ENCODE peak calls at places on chromosomes 7 and 10, in nine cellular contexts. H is glutamatergic neuron, D is brain microvascular endothelial cell, B is endothelial cell, V is cardiac fibroblast, N is astrocyte, Q is IMR-90, P is left ventricle myocardium inferior, U is WTC11. K is an unnamed sample.

GRCh38 chr7:121286186-121286585 is 42.6 kb upstream of the WNT16 start:
- DNase-seq in H (no peak), D (no peak), B (no peak), V (no peak), N (no peak), Q (no peak), P (no peak), U (no peak), K (no peak)

GRCh38 chr10:95172851-95173250 is 21.2 kb upstream of the ACSM6 start:
- DNase-seq in H (no peak), D (no peak), B (no peak), V (no peak), N (no peak), Q (no peak), P (no peak), U (no peak), K (no peak)

GRCh38 chr10:120012566-120012965 is 120.0 kb downstream of the SEC23IP start:
- DNase-seq in H (no peak), D (no peak), B (no peak), V (no peak), N (peak; percentile 73), Q (peak; percentile 16), P (no peak), U (no peak), K (peak; percentile 34)

GRCh38 chr7:3835102-3835501 is 534.0 kb downstream of the SDK1 start:
- DNase-seq in H (no peak), D (peak; percentile 2), B (no peak), V (no peak), N (peak; percentile 32), Q (no peak), P (no peak), U (no peak), K (no peak)

GRCh38 chr7:124762611-124763143 is 2.9 kb downstream of the GPR37 start:
- DNase-seq in H (no peak), D (no peak), B (no peak), V (no peak), N (no peak), Q (peak; percentile 16), P (no peak), U (no peak), K (no peak)

GRCh38 chr7:29749701-29750321 is 56.5 kb upstream of the WIPF3 start:
- DNase-seq in H (no peak), D (peak; percentile 4), B (no peak), V (no peak), N (no peak), Q (no peak), P (no peak), U (no peak), K (peak; percentile 1)

GRCh38 chr7:100386940-100387339 is 13.7 kb downstream of the PILRA start:
- DNase-seq in H (no peak), D (no peak), B (no peak), V (no peak), N (no peak), Q (no peak), P (no peak), U (no peak), K (no peak)

GRCh38 chr7:36208406-36208805 is 55.4 kb downstream of the EEPD1 start:
- DNase-seq in H (no peak), D (peak; percentile 6), B (no peak), V (no peak), N (no peak), Q (peak; percentile 41), P (no peak), U (no peak), K (peak; percentile 18)

GRCh38 chr10:87603196-87603595 is 56.5 kb upstream of the PAPSS2 start:
- DNase-seq in H (no peak), D (no peak), B (no peak), V (no peak), N (no peak), Q (no peak), P (no peak), U (no peak), K (no peak)

GRCh38 chr10:46527241-46527811 is 29.1 kb downstream of the GPRIN2 start:
- DNase-seq in H (peak; percentile 35), D (no peak), B (no peak), V (no peak), N (no peak), Q (no peak), P (peak; percentile 14), U (peak; percentile 9), K (no peak)

GRCh38 chr7:117169907-117170306 is 153.0 kb downstream of the WNT2 start:
- DNase-seq in H (no peak), D (no peak), B (no peak), V (no peak), N (peak; percentile 49), Q (no peak), P (no peak), U (no peak), K (no peak)

GRCh38 chr7:99473315-99473596 is 566 bp downstream of the ZNF789 start:
- DNase-seq in H (no peak), D (peak; percentile 68), B (no peak), V (peak; percentile 78), N (peak; percentile 86), Q (peak; percentile 82), P (no peak), U (no peak), K (peak; percentile 70)

GRCh38 chr7:27173412-27174076 is 576 bp downstream of the HOXA10 start:
- DNase-seq in H (peak; percentile 18), D (no peak), B (no peak), V (no peak), N (no peak), Q (no peak), P (peak; percentile 20), U (no peak), K (no peak)

GRCh38 chr10:11229893-11230292 is 212.2 kb downstream of the CELF2 start:
- DNase-seq in H (no peak), D (no peak), B (no peak), V (no peak), N (no peak), Q (no peak), P (no peak), U (no peak), K (no peak)

GRCh38 chr10:100551231-100551630 is 15.5 kb downstream of the HIF1AN start:
- DNase-seq in H (no peak), D (no peak), B (no peak), V (no peak), N (no peak), Q (no peak), P (no peak), U (no peak), K (no peak)

GRCh38 chr7:26141077-26141476 is 10.9 kb upstream of the NFE2L3 start:
- DNase-seq in H (no peak), D (no peak), B (no peak), V (no peak), N (no peak), Q (no peak), P (no peak), U (no peak), K (no peak)

GRCh38 chr7:148260605-148261004 is 330.0 kb upstream of the C7orf33 start:
- DNase-seq in H (no peak), D (no peak), B (no peak), V (peak; percentile 31), N (no peak), Q (no peak), P (no peak), U (no peak), K (no peak)

GRCh38 chr7:2956526-2957368 is 86.9 kb downstream of the CARD11 start:
- DNase-seq in H (no peak), D (peak; percentile 50), B (no peak), V (peak; percentile 33), N (peak; percentile 58), Q (peak; percentile 67), P (no peak), U (peak; percentile 5), K (peak; percentile 18)

GRCh38 chr10:61664985-61665384 is 2.3 kb downstream of the CABCOCO1 start:
- DNase-seq in H (no peak), D (no peak), B (no peak), V (no peak), N (no peak), Q (no peak), P (no peak), U (no peak), K (no peak)
- TF ChIP-seq CTCF in H (no peak), D (no peak), B (no peak), V (no peak), N (no peak), Q (no peak), P (no peak), U (no peak), K (no peak)

GRCh38 chr7:8702807-8703206 is 269.4 kb downstream of the NXPH1 start:
- DNase-seq in H (no peak), D (no peak), B (no peak), V (no peak), N (no peak), Q (no peak), P (no peak), U (no peak), K (no peak)
- TF ChIP-seq CTCF in H (no peak), D (no peak), B (no peak), V (no peak), N (no peak), Q (no peak), P (no peak), U (no peak), K (no peak)

DNA sequence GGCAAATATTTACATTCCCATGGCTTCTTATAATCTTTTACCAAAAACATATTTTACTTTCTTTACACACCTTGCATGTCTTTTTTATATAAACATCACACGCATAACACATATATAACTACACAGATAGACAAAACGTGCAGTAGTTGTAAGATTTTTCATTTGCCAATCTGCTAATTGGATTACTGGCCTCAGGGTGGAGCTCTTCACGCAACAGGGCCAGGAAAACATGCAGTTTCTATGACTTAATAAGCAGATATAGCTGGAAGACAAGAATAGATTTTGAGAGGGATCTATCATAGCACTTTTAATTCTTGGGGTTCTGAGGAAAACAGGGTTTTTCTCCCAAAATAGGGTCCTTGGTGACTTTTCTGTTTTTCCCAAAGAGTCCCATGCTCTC is 12.7 kb downstream of the ACADSB start:
- DNase-seq in H (no peak), D (no peak), B (no peak), V (peak; percentile 33), N (no peak), Q (no peak), P (no peak), U (no peak), K (peak; percentile 15)
- TF ChIP-seq CTCF in H (no peak), D (peak; percentile 66), B (peak; percentile 22), V (peak; percentile 26), N (peak; percentile 27), Q (peak; percentile 19), P (peak; percentile 20), U (no peak), K (peak; percentile 55)

GRCh38 chr10:124637746-124638145 is 106.4 kb downstream of the FAM53B start:
- DNase-seq in H (no peak), D (no peak), B (no peak), V (no peak), N (no peak), Q (no peak), P (no peak), U (no peak), K (no peak)

GRCh38 chr10:124640056-124640455 is 104.1 kb downstream of the FAM53B start:
- DNase-seq in H (no peak), D (no peak), B (no peak), V (no peak), N (no peak), Q (no peak), P (no peak), U (no peak), K (no peak)

GRCh38 chr10:124639646-124640045 is 104.5 kb downstream of the FAM53B start:
- DNase-seq in H (no peak), D (no peak), B (no peak), V (no peak), N (no peak), Q (no peak), P (no peak), U (no peak), K (no peak)

GRCh38 chr10:124640538-124641231 is 103.5 kb downstream of the FAM53B start:
- DNase-seq in H (no peak), D (no peak), B (no peak), V (no peak), N (no peak), Q (no peak), P (no peak), U (no peak), K (no peak)

GRCh38 chr10:124639206-124639605 is 105.0 kb downstream of the FAM53B start:
- DNase-seq in H (no peak), D (no peak), B (no peak), V (no peak), N (no peak), Q (no peak), P (no peak), U (no peak), K (no peak)
- TF ChIP-seq CTCF in H (no peak), D (no peak), B (no peak), V (no peak), N (no peak), Q (no peak), P (no peak), U (no peak), K (no peak)

K was measured in HFFc6.